ENCODE peak calls at places on chromosomes 11 and 22, in seven cellular contexts. A is epithelial cell of prostate, V is AG10803, U is OCI-M1, G is NCI-H510A, C is A549, N is HAP-1. P is an unnamed sample.
A peak's percentile ranks its signal among the peaks of the same experiment; 100 is the strongest.

GRCh38 chr11:67277231-67277961 is 11.1 kb downstream of the GRK2 start:
- DNase-seq in A (no peak), V (peak; percentile 74), U (peak; percentile 98), G (peak; percentile 91), C (no peak), N (peak; percentile 77), P (peak; percentile 95)

GRCh38 chr11:126341760-126342161 is 13.7 kb upstream of the ST3GAL4 start:
- DNase-seq in A (no peak), V (peak; percentile 78), U (peak; percentile 83), G (no peak), C (no peak), N (no peak), P (no peak)

GRCh38 chr11:44726278-44727113 is at the start of gene TSPAN18:
- DNase-seq in A (no peak), V (no peak), U (peak; percentile 90), G (no peak), C (no peak), N (peak; percentile 39), P (peak; percentile 50)

GRCh38 chr11:120172054-120172881 is 34.4 kb upstream of the TRIM29 start:
- DNase-seq in A (no peak), V (peak; percentile 55), U (peak; percentile 80), G (no peak), C (peak; percentile 50), N (peak; percentile 78), P (peak; percentile 78)

GRCh38 chr11:2988996-2989395 is 3.1 kb downstream of the NAP1L4 start:
- DNase-seq in A (no peak), V (peak; percentile 23), U (peak; percentile 18), G (no peak), C (no peak), N (no peak), P (no peak)

GRCh38 chr11:118916842-118917388 is 8.8 kb downstream of the BCL9L start:
- DNase-seq in A (no peak), V (peak; percentile 88), U (no peak), G (no peak), C (peak; percentile 81), N (peak; percentile 52), P (peak; percentile 98)

GRCh38 chr22:41595703-41596102 is 6.1 kb upstream of the PMM1 start:
- DNase-seq in A (no peak), V (no peak), U (no peak), G (no peak), C (no peak), N (no peak), P (no peak)

GRCh38 chr11:32713496-32713895 is 81.0 kb downstream of the CCDC73 start:
- DNase-seq in A (no peak), V (no peak), U (peak; percentile 57), G (no peak), C (peak; percentile 30), N (no peak), P (peak; percentile 22)

GRCh38 chr22:38655532-38656255 is 498 bp downstream of the FAM227A start:
- DNase-seq in A (no peak), V (peak; percentile 44), U (peak; percentile 39), G (no peak), C (peak; percentile 30), N (no peak), P (peak; percentile 79)

GRCh38 chr11:30487200-30487898 is 98.8 kb downstream of the MPPED2 start:
- DNase-seq in A (peak; percentile 44), V (no peak), U (peak; percentile 37), G (no peak), C (no peak), N (no peak), P (peak; percentile 18)

GRCh38 chr11:130403301-130403804 is 25.1 kb downstream of the ADAMTS8 start:
- DNase-seq in A (peak; percentile 70), V (peak; percentile 90), U (no peak), G (no peak), C (no peak), N (no peak), P (no peak)

GRCh38 chr11:11841605-11842425 is at the start of gene USP47:
- DNase-seq in A (no peak), V (peak; percentile 84), U (peak; percentile 91), G (peak; percentile 61), C (peak; percentile 90), N (peak; percentile 95), P (peak; percentile 95)

GRCh38 chr11:33942954-33943353 is 51.1 kb upstream of the LMO2 start:
- DNase-seq in A (no peak), V (peak; percentile 78), U (peak; percentile 25), G (no peak), C (no peak), N (no peak), P (no peak)

GRCh38 chr11:12502950-12503579 is 125.7 kb downstream of the PARVA start:
- DNase-seq in A (no peak), V (peak; percentile 12), U (no peak), G (no peak), C (peak; percentile 24), N (no peak), P (no peak)